ENCODE peak calls at places on chromosomes 7 and 10, in six cellular contexts. Z, N, M, X, A and T are unnamed samples. For H3K9me3, the result is how much of the 10 kb centered on the place peaks cover.

GRCh38 chr7:134750083-134751062 is 29.1 kb upstream of the CALD1 start:
- DNase-seq in Z (peak), N (peak), M (peak), X (peak), A (no peak), T (peak)

GRCh38 chr10:62153191-62153590 is 115.5 kb downstream of the RTKN2 start:
- DNase-seq in Z (no peak), N (no peak), M (peak), X (no peak), A (no peak), T (no peak)

GRCh38 chr7:36625247-36625646 is 99.0 kb downstream of the AOAH start:
- DNase-seq in Z (no peak), N (no peak), M (no peak), X (no peak), A (no peak), T (no peak)

GRCh38 chr10:51117794-51118193 is 43.5 kb downstream of the PRKG1 start:
- DNase-seq in Z (no peak), N (no peak), M (peak), X (no peak), A (no peak), T (no peak)

GRCh38 chr7:51451751-51452465 is 135.3 kb upstream of the COBL start:
- DNase-seq in Z (peak), N (peak), M (no peak), X (no peak), A (no peak), T (no peak)

GRCh38 chr7:100053201-100053600 is 3.6 kb downstream of the ZSCAN21 start:
- DNase-seq in Z (peak), N (peak), M (peak), X (no peak), A (no peak), T (peak)

GRCh38 chr10:120824864-120825263 is 26.3 kb upstream of the WDR11 start:
- DNase-seq in Z (peak), N (peak), M (no peak), X (no peak), A (no peak), T (peak)

GRCh38 chr10:110811791-110812581 is 59.7 kb upstream of the PDCD4 start:
- DNase-seq in Z (no peak), N (no peak), M (no peak), X (no peak), A (peak), T (peak)

GRCh38 chr10:4688620-4689019 is 137.4 kb upstream of the AKR1E2 start:
- DNase-seq in Z (no peak), N (peak), M (no peak), X (no peak), A (no peak), T (no peak)

GRCh38 chr7:142012825-142013506 is 17.3 kb downstream of the MGAM start:
- DNase-seq in Z (no peak), N (peak), M (no peak), X (no peak), A (no peak), T (no peak)

GRCh38 chr7:142017451-142017850 is 21.8 kb downstream of the MGAM start:
- DNase-seq in Z (no peak), N (no peak), M (no peak), X (no peak), A (no peak), T (no peak)

GRCh38 chr7:142018154-142018553 is 22.5 kb downstream of the MGAM start:
- DNase-seq in Z (no peak), N (no peak), M (no peak), X (no peak), A (no peak), T (no peak)
- TF ChIP-seq CTCF in Z (no peak), N (no peak), M (no peak), X (no peak), A (no peak), T (no peak)

GRCh38 chr10:23196915-23197314 is 4.8 kb downstream of the PTF1A start:
- DNase-seq in Z (no peak), N (no peak), M (no peak), X (no peak), A (no peak), T (no peak)
- H3K4me3 ChIP-seq in Z (no peak), N (no peak), M (no peak), X (no peak), A (no peak), T (no peak)

GRCh38 chr10:128865398-128865797 is 601.6 kb upstream of the MGMT start:
- DNase-seq in Z (no peak), N (no peak), M (no peak), X (no peak), A (no peak), T (no peak)
- H3K9me3 ChIP-seq in Z (under half), N (under half), M (under half), X (under half), A (under half), T (under half)

GRCh38 chr10:112559328-112559727 is 112.3 kb downstream of the VTI1A start:
- DNase-seq in Z (no peak), N (no peak), M (no peak), X (no peak), A (no peak), T (no peak)
- TF ChIP-seq CTCF in Z (no peak), N (no peak), M (no peak), X (no peak), A (no peak), T (no peak)

GRCh38 chr7:54663603-54664234 is 95.3 kb downstream of the SEC61G start:
- DNase-seq in Z (no peak), N (no peak), M (no peak), X (no peak), A (no peak), T (no peak)
- H3K4me3 ChIP-seq in Z (peak), N (peak), M (no peak), X (no peak), A (peak), T (peak)

DNA sequence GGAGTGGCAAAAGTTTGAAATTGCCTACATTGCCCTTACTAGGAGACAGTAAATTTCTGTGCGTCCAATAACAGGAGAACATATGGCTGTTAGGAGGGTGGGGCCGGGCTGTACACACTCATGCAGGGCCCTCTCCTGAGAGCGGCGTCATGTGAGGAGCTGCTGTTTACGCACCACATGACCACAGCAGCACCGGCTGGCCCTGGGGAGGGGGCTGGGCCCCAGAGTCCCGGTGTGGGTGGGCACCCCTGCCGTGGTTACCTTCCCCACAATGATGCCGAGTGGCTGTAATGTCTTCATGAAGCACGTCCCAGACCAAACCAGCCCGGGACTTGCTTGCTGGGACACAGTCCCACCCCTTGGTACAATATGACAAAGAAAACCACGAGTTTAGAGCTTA is 308.7 kb downstream of the DNAJB6 start:
- DNase-seq in Z (no peak), N (no peak), M (no peak), X (no peak), A (no peak), T (no peak)
- H3K9me3 ChIP-seq in Z (under half), N (under half), M (under half), X (under half), A (under half), T (under half)

DNA sequence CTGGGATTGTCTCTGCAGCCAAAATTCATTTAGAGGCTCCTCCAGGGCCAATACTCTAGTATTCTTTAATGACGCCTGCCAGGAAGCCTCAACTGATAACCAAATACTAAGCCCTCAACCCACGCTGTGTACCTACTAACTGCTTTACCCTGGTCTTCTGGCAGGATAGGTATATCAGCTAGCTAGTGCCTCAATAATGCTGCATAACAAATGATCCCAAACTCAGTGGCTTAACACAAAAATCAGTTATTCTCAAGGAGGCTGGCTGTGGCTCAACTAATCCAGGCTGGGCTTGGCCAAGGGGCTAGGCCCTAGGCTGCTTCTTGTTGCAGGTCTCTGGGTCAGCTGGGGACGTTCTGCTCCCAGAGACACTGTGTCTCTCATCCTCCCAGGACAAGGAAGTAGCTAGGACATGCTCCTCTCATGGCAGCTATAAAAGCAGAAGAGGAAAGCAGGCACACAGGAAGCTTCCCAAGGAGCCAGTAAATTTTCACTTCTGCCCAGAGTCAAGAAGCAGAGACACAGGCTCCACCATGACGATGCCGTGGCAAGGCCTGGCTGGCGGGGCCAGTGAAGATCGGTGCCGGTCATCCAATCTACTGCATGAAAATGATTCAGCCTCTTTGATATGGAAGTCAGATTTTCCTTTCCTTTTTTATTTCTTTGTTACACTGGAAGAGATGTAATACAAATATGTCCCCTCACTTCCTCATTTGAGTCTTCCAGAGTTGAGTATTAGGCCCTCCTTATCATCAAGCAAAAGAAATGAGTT is 28.6 kb upstream of the COL13A1 start:
- DNase-seq in Z (no peak), N (no peak), M (no peak), X (no peak), A (no peak), T (no peak)
- TF ChIP-seq CTCF in Z (no peak), N (no peak), M (no peak), X (no peak), A (no peak), T (no peak)

DNA sequence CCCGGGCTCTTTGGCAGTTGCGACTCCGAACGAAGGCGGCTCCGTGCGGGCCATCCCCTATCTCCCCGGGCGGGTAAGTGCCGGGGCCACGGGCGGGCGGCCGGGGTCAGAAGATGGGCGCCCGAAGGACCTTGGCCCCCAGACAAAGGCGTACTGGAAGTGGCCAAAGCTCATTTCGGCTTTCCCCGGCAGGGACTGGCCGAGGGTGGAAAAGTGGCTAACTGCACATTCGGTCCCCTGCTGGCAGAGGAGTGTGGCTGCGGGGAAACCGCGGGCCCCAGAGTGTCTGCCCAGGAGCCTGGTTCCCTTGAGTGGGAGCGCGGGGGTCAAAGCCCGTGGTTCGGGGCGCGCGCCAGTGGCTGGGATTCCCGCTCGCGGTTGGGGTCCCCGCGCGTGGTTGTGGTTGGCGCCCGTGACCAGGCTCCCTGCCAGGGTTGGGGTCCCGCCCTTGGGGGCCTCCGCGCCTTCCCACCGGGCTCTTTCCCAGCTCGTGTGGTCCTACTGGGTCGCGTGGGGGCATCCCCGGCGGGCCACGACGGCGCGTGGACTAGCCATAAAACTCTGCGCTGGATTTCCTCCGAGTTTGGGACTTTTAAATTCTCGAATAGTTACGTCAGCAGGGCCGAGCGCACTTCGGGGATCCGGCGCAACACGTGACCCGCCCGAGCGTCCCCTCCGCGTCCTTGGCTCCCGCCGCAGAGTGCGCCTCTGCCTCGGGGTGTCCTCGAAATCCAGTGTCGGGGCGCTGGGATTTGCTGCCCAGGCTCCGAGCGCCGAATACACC is 124.4 kb downstream of the TACC2 start:
- DNase-seq in Z (peak), N (peak), M (peak), X (no peak), A (peak), T (peak)
- H3K4me3 ChIP-seq in Z (peak), N (peak), M (peak), X (no peak), A (peak), T (peak)

DNA sequence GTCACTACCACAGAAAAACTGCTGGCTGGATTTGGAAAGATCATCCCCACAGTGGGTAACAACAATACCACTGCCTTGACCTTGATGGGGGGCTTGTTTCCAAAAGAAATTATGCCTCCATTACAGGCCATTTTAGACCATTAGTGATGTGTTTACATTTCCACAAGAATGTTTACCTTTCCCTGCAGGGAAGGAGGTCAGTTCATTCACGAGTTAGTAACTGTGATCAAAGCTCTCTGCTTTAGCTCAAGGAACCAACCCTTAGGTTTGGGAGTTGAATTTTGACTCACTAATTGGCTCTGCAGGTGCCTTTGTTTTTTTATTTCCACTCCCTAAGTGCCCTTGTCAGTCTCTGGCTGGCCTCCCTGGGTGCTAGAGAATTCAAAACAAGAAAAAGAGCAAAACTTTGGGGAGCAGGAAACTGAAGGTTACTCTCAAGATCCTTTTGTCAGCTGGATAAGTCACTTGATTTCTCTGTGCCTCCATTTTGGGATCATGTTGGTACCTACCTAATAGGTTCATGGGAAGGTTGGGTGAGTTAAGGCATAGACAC is 41.1 kb upstream of the NUPR2 start:
- DNase-seq in Z (no peak), N (no peak), M (no peak), X (no peak), A (no peak), T (no peak)
- H3K9me3 ChIP-seq in Z (under half), N (under half), M (under half), X (under half), A (under half), T (under half)